ENCODE peak calls at places on chromosomes 12 and 14, in six cellular contexts. K, U, V, A, L and R are unnamed samples. For H3K36me3, the result is how much of the 10 kb centered on the place peaks cover.

GRCh38 chr12:23569388-23569787 is 380.1 kb downstream of the SOX5 start:
- DNase-seq in K (no peak), U (no peak), V (no peak), A (no peak), L (no peak), R (no peak)

GRCh38 chr12:115998119-115998633 is 279.3 kb downstream of the MED13L start:
- DNase-seq in K (no peak), U (peak), V (no peak), A (peak), L (peak), R (no peak)

GRCh38 chr14:102485693-102486512 is 23.7 kb downstream of the ANKRD9 start:
- DNase-seq in K (no peak), U (no peak), V (peak), A (no peak), L (no peak), R (peak)

GRCh38 chr12:63042646-63043045 is 107.7 kb upstream of the PPM1H start:
- DNase-seq in K (no peak), U (no peak), V (no peak), A (no peak), L (no peak), R (no peak)

GRCh38 chr14:96380735-96381134 is 11.2 kb upstream of the AK7 start:
- DNase-seq in K (no peak), U (no peak), V (no peak), A (no peak), L (no peak), R (no peak)

GRCh38 chr12:26340649-26341048 is 145.3 kb downstream of the SSPN start:
- DNase-seq in K (no peak), U (no peak), V (peak), A (no peak), L (peak), R (no peak)

GRCh38 chr12:20369164-20370000 is 1.0 kb downstream of the PDE3A start:
- DNase-seq in K (peak), U (no peak), V (peak), A (peak), L (no peak), R (peak)

GRCh38 chr14:103361868-103362267 is 23.3 kb upstream of the MARK3 start:
- DNase-seq in K (no peak), U (peak), V (no peak), A (peak), L (no peak), R (peak)

GRCh38 chr12:72692338-72692737 is 420.2 kb downstream of the TRHDE start:
- DNase-seq in K (no peak), U (no peak), V (no peak), A (no peak), L (no peak), R (no peak)

GRCh38 chr12:50314629-50315312 is 31.5 kb upstream of the LIMA1 start:
- DNase-seq in K (no peak), U (no peak), V (no peak), A (peak), L (peak), R (no peak)

GRCh38 chr12:109762673-109763191 is 49.1 kb downstream of the FAM222A start:
- DNase-seq in K (peak), U (no peak), V (no peak), A (no peak), L (no peak), R (peak)

GRCh38 chr12:51269174-51270066 is 795 bp downstream of the SMAGP start:
- DNase-seq in K (peak), U (no peak), V (peak), A (peak), L (no peak), R (no peak)

GRCh38 chr12:95126076-95126475 is 52.7 kb upstream of the NR2C1 start:
- DNase-seq in K (no peak), U (no peak), V (no peak), A (no peak), L (no peak), R (no peak)

GRCh38 chr14:67533754-67534085 is 630 bp downstream of the PLEKHH1 start:
- DNase-seq in K (no peak), U (no peak), V (no peak), A (no peak), L (no peak), R (peak)

GRCh38 chr14:102226356-102227125 is 78.4 kb downstream of the MOK start:
- DNase-seq in K (peak), U (no peak), V (no peak), A (no peak), L (no peak), R (no peak)

GRCh38 chr12:124496584-124496983 is 70.8 kb downstream of the NCOR2 start:
- DNase-seq in K (peak), U (no peak), V (no peak), A (peak), L (no peak), R (no peak)

GRCh38 chr12:95710386-95710785 is 80.2 kb downstream of the NTN4 start:
- DNase-seq in K (no peak), U (no peak), V (no peak), A (no peak), L (no peak), R (no peak)

GRCh38 chr12:3271146-3271545 is 194.0 kb downstream of the TSPAN9 start:
- DNase-seq in K (no peak), U (no peak), V (no peak), A (no peak), L (no peak), R (no peak)

GRCh38 chr12:93853698-93854478 is 176.7 kb downstream of the CRADD start:
- DNase-seq in K (no peak), U (no peak), V (peak), A (no peak), L (no peak), R (no peak)

GRCh38 chr12:20211537-20211936 is 156.8 kb upstream of the PDE3A start:
- DNase-seq in K (no peak), U (no peak), V (no peak), A (no peak), L (no peak), R (no peak)

GRCh38 chr12:104526751-104527150 is 70.0 kb downstream of the CHST11 start:
- DNase-seq in K (no peak), U (no peak), V (no peak), A (no peak), L (no peak), R (no peak)

GRCh38 chr12:111351026-111351425 is 17.9 kb downstream of the PHETA1 start:
- DNase-seq in K (no peak), U (no peak), V (no peak), A (no peak), L (no peak), R (no peak)

GRCh38 chr14:21440857-21441256 is 15.1 kb downstream of the CHD8 start:
- DNase-seq in K (no peak), U (no peak), V (no peak), A (no peak), L (no peak), R (no peak)

GRCh38 chr12:948238-948637 is 1.3 kb downstream of the RAD52 start:
- DNase-seq in K (no peak), U (no peak), V (no peak), A (peak), L (no peak), R (no peak)

GRCh38 chr12:6538420-6539275 is 4.3 kb downstream of the GAPDH start:
- DNase-seq in K (no peak), U (no peak), V (no peak), A (peak), L (no peak), R (peak)

GRCh38 chr14:97699026-97699425 is 901.8 kb downstream of the VRK1 start:
- DNase-seq in K (no peak), U (no peak), V (no peak), A (no peak), L (no peak), R (no peak)

GRCh38 chr12:48956279-48957140 is 777 bp downstream of the ARF3 start:
- DNase-seq in K (peak), U (peak), V (peak), A (peak), L (peak), R (peak)

GRCh38 chr14:99862111-99862510 is 68.9 kb downstream of the EML1 start:
- DNase-seq in K (no peak), U (no peak), V (no peak), A (no peak), L (no peak), R (no peak)

GRCh38 chr14:78752789-78753188 is 582.6 kb downstream of the NRXN3 start:
- DNase-seq in K (no peak), U (no peak), V (no peak), A (no peak), L (no peak), R (no peak)

GRCh38 chr14:104081493-104081835 is 4.0 kb upstream of the ASPG start:
- DNase-seq in K (no peak), U (no peak), V (no peak), A (no peak), L (no peak), R (no peak)

GRCh38 chr14:35898217-35898775 is 72.2 kb downstream of the BRMS1L start:
- DNase-seq in K (no peak), U (no peak), V (no peak), A (no peak), L (no peak), R (no peak)

GRCh38 chr12:69639400-69640016 is 28.8 kb upstream of the LRRC10 start:
- DNase-seq in K (peak), U (peak), V (peak), A (peak), L (no peak), R (peak)

GRCh38 chr12:116964740-116965090 is 54.0 kb downstream of the FBXW8 start:
- DNase-seq in K (no peak), U (no peak), V (no peak), A (peak), L (no peak), R (no peak)

GRCh38 chr12:74889563-74890236 is 319.9 kb downstream of the KCNC2 start:
- DNase-seq in K (no peak), U (peak), V (no peak), A (peak), L (no peak), R (no peak)

DNA sequence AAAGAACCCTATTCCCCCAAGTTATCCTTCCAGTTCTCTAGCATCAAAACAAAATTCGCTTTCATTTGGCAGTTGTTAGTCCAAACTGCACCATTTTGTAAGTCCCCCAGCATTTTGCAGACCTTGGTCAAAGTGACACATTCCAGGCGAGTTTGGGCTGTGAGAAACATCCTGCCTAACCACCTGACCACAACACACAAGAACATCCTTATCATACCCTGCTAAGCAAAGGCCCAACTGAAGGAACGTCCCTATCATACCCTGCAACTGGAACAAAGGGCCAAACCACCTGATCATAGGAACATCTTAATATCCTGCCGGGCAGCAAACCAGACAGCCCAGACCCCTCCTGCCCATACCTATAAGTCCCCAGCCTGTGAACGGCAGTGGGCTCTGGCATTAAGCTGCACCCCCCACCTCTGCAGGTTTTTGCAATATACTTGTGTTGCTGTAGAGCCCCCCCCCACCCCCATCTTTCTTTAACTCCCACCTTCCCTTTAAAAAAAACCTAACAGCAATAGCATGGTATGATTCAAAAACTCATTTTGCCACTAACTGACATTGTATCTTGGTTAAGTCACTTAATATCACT is 2.7 kb downstream of the PCNX4 start:
- DNase-seq in K (no peak), U (no peak), V (no peak), A (peak), L (no peak), R (no peak)
- H3K4me3 ChIP-seq in K (peak), U (no peak), V (no peak), A (no peak), L (peak), R (no peak)

GRCh38 chr12:57752668-57753000 is 524 bp upstream of the CDK4 start:
- DNase-seq in K (no peak), U (no peak), V (no peak), A (no peak), L (no peak), R (no peak)

GRCh38 chr12:57749061-57749460 is 3.0 kb downstream of the CDK4 start:
- DNase-seq in K (no peak), U (no peak), V (peak), A (no peak), L (no peak), R (peak)

GRCh38 chr12:57750561-57751431 is 1.3 kb downstream of the CDK4 start:
- DNase-seq in K (no peak), U (no peak), V (no peak), A (no peak), L (no peak), R (peak)

GRCh38 chr12:57751788-57752667 is at the start of gene CDK4:
- DNase-seq in K (peak), U (peak), V (peak), A (peak), L (peak), R (peak)

GRCh38 chr12:57751432-57751787 is 700 bp downstream of the CDK4 start:
- DNase-seq in K (no peak), U (no peak), V (no peak), A (no peak), L (no peak), R (peak)
- H3K36me3 ChIP-seq in K (under half), U (under half), V (under half), A (under half), L (under half), R (under half)

GRCh38 chr12:28127455-28127854 is 62.8 kb upstream of the CCDC91 start:
- DNase-seq in K (no peak), U (no peak), V (no peak), A (no peak), L (no peak), R (no peak)

GRCh38 chr12:28121433-28121832 is 68.8 kb upstream of the CCDC91 start:
- DNase-seq in K (no peak), U (no peak), V (no peak), A (no peak), L (no peak), R (no peak)

GRCh38 chr12:28122756-28123155 is 67.5 kb upstream of the CCDC91 start:
- DNase-seq in K (no peak), U (no peak), V (no peak), A (no peak), L (no peak), R (no peak)

GRCh38 chr12:28121899-28122655 is 68.2 kb upstream of the CCDC91 start:
- DNase-seq in K (no peak), U (no peak), V (no peak), A (peak), L (no peak), R (no peak)
- H3K4me3 ChIP-seq in K (no peak), U (no peak), V (no peak), A (no peak), L (no peak), R (no peak)

DNA sequence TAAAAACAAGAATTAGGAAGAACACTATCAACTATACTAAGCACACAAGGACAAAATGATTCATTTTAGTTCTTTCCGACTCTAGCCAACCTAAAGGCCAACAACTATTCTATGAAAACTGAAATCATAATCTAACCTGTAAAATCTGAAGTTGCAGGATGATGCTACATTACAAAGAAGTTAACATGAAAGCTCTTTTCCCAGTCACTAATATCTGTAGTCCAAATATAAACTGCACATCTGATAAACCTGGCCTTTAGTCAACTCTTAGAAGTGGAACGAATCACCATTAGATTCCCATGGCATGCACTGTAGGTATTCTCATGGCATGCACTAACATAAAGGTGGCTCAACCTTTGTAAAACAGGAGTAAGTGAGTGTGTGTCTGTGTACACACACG is 41.7 kb downstream of the BLTP3B start:
- DNase-seq in K (no peak), U (no peak), V (no peak), A (no peak), L (no peak), R (no peak)
- H3K36me3 ChIP-seq in K (under half), U (under half), V (under half), A (under half), L (under half), R (under half)

DNA sequence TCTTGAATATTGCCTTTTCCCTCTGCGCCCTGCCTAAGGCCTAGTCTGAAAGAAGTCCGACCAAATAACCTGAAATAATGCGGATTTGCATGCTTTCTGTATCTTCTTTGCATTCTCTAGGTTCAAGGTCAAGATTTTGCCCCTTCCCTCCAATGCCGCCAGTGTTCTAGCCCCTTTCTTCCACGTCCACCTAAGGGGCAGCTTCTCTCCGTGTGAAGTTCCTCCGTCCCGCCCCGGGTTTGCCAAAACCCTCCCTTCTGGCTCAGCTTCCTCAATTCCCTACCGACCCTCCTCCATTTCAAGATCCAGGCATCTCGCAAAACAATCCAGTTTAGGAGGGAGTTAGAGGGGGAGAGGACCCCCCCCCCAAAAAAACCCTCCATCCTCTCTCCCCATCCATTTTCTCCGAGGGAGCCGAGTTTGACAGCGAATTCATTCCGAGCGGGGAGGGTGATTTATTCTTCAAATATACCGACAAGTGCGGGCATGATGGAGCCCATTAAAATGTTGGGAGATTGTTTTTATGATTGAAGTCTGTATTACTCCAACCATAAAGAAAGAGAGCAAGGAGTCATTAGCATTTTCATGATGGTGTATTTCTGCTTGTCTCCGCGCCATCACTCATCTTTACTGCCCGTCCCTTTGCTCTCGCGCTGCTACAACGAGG is 20.9 kb upstream of the ATP5MC2 start:
- DNase-seq in K (no peak), U (no peak), V (no peak), A (no peak), L (no peak), R (no peak)
- H3K4me3 ChIP-seq in K (peak), U (no peak), V (no peak), A (no peak), L (no peak), R (peak)

DNA sequence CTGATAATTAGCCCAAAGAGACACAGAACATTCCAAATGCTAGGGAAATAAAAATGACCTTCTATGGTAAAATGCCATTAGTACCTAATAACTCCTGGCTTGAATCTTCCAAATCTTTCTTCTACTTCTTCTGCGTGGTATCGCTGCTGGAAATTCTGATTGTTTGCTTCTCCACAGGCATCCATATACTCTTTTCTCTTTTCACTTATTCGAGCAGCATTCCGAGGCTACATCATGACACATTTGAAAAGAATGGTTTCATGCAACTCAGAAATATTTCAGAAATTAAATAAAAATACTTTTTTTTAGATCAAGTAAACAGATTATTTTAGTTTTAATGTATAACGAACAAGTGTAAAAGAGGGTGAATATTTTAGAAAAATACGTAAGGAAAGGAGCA is 18.9 kb downstream of the ZCCHC8 start:
- DNase-seq in K (no peak), U (no peak), V (no peak), A (no peak), L (no peak), R (no peak)
- H3K36me3 ChIP-seq in K (under half), U (under half), V (under half), A (under half), L (half or more), R (half or more)

GRCh38 chr12:89461649-89462612 is 62.7 kb downstream of the GALNT4 start:
- DNase-seq in K (no peak), U (peak), V (no peak), A (peak), L (peak), R (no peak)
- H3K4me3 ChIP-seq in K (peak), U (no peak), V (no peak), A (no peak), L (peak), R (no peak)

GRCh38 chr12:122516544-122517361 is 10.0 kb downstream of the RSRC2 start:
- DNase-seq in K (no peak), U (no peak), V (no peak), A (no peak), L (no peak), R (no peak)
- H3K36me3 ChIP-seq in K (under half), U (half or more), V (under half), A (under half), L (half or more), R (half or more)

DNA sequence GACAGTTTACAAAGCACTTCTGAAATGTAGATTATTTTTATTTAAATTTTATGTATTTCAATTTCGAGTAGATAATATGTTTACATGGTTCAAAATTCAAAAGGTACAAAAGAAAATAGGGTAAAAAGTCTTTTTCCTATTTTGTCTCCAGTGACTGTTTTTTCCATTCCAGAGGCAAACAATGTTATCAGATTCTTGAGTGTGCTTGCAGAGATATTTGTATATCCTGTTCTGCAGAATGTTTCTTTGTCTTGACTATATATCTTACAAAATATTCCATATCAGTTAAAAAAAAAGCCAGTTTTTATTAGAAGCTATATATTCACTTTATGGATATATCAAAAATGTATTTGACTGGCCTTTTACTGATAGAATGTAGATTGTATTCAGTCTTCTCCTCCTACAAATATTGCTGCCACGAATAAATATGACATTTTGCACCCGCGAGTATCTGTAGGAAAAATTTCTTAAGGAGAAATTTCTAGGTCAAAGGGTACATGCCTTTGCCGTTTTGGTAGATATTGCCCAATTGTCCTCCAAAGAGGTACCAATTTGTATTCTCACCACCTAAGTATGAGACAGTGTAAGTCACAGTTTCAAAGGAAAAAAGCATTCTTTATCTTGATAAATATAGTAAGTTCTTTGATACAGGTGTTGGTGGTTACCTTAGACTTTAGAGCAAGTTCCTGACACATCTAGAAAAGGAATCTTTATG is 2.2 kb downstream of the KLRG1 start:
- DNase-seq in K (no peak), U (no peak), V (no peak), A (no peak), L (no peak), R (no peak)
- H3K4me3 ChIP-seq in K (no peak), U (no peak), V (no peak), A (no peak), L (no peak), R (no peak)